ENCODE peak calls at places on chromosomes 3 and 15, in six cellular contexts. One of them, this sample, is unnamed.

GRCh38 chr3:18389108-18389733 is 35.9 kb downstream of the SATB1 start:
- DNase-seq in AG09309: no peak
- DNase-seq in HT1080: peak; percentile 9
- DNase-seq in thoracic aorta: no peak
- DNase-seq in uterus: no peak
- DNase-seq in dorsolateral prefrontal cortex: no peak
- DNase-seq in this sample: peak; percentile 3

GRCh38 chr3:87756616-87757015 is 302.2 kb downstream of the CGGBP1 start:
- DNase-seq in AG09309: no peak
- DNase-seq in HT1080: no peak
- DNase-seq in thoracic aorta: no peak
- DNase-seq in uterus: no peak
- DNase-seq in dorsolateral prefrontal cortex: no peak
- DNase-seq in this sample: no peak

GRCh38 chr3:197533396-197534347 is 22.1 kb downstream of the BDH1 start:
- DNase-seq in AG09309: peak; percentile 57
- DNase-seq in HT1080: no peak
- DNase-seq in thoracic aorta: no peak
- DNase-seq in uterus: no peak
- DNase-seq in dorsolateral prefrontal cortex: no peak
- DNase-seq in this sample: no peak

GRCh38 chr3:106029941-106030619 is 161.3 kb upstream of the CBLB start:
- DNase-seq in AG09309: no peak
- DNase-seq in HT1080: no peak
- DNase-seq in thoracic aorta: no peak
- DNase-seq in uterus: no peak
- DNase-seq in dorsolateral prefrontal cortex: no peak
- DNase-seq in this sample: no peak

GRCh38 chr15:62818691-62819090 is 223.9 kb upstream of the TPM1 start:
- DNase-seq in AG09309: no peak
- DNase-seq in HT1080: no peak
- DNase-seq in thoracic aorta: no peak
- DNase-seq in uterus: no peak
- DNase-seq in dorsolateral prefrontal cortex: no peak
- DNase-seq in this sample: no peak

GRCh38 chr3:48088056-48088748 is 72.0 kb upstream of the MAP4 start:
- DNase-seq in AG09309: no peak
- DNase-seq in HT1080: peak; percentile 39
- DNase-seq in thoracic aorta: no peak
- DNase-seq in uterus: peak; percentile 46
- DNase-seq in dorsolateral prefrontal cortex: no peak
- DNase-seq in this sample: no peak

GRCh38 chr3:38548154-38548931 is 52.2 kb downstream of the EXOG start:
- DNase-seq in AG09309: no peak
- DNase-seq in HT1080: peak; percentile 80
- DNase-seq in thoracic aorta: no peak
- DNase-seq in uterus: no peak
- DNase-seq in dorsolateral prefrontal cortex: no peak
- DNase-seq in this sample: peak; percentile 5

GRCh38 chr3:50219285-50219684 is 14.2 kb downstream of the SLC38A3 start:
- DNase-seq in AG09309: no peak
- DNase-seq in HT1080: no peak
- DNase-seq in thoracic aorta: no peak
- DNase-seq in uterus: no peak
- DNase-seq in dorsolateral prefrontal cortex: no peak
- DNase-seq in this sample: no peak

GRCh38 chr15:89433686-89434085 is 62.7 kb downstream of the RHCG start:
- DNase-seq in AG09309: no peak
- DNase-seq in HT1080: no peak
- DNase-seq in thoracic aorta: no peak
- DNase-seq in uterus: no peak
- DNase-seq in dorsolateral prefrontal cortex: no peak
- DNase-seq in this sample: no peak

GRCh38 chr3:81726132-81726531 is 35.3 kb downstream of the GBE1 start:
- DNase-seq in AG09309: peak; percentile 35
- DNase-seq in HT1080: peak; percentile 7
- DNase-seq in thoracic aorta: no peak
- DNase-seq in uterus: no peak
- DNase-seq in dorsolateral prefrontal cortex: no peak
- DNase-seq in this sample: no peak